ENCODE peak calls at places on chromosomes 6 and 20, in seven cellular contexts. O is suprapubic skin; U is CD8-positive, alpha-beta T cell; R is BE2C; M is ovary; C is kidney; X is breast epithelium. S is an unnamed sample. For H3K4me1, the result is how much of the 10 kb centered on the place peaks cover.

GRCh38 chr6:105759946-105760345 is 326.2 kb upstream of the PRDM1 start:
- DNase-seq in O (no peak), U (no peak), R (no peak), M (no peak), C (no peak), X (no peak), S (no peak)

GRCh38 chr20:20227013-20227571 is 140.8 kb upstream of the INSM1 start:
- DNase-seq in O (no peak), U (no peak), R (no peak), M (no peak), C (no peak), X (no peak), S (no peak)

GRCh38 chr20:1872456-1873183 is 22.6 kb upstream of the SIRPA start:
- DNase-seq in O (no peak), U (no peak), R (no peak), M (no peak), C (no peak), X (no peak), S (no peak)

GRCh38 chr6:42745083-42745637 is 743 bp downstream of the TBCC start:
- DNase-seq in O (no peak), U (peak), R (peak), M (peak), C (peak), X (peak), S (peak)

GRCh38 chr6:72411872-72412708 is 209.8 kb upstream of the KCNQ5 start:
- DNase-seq in O (no peak), U (peak), R (peak), M (peak), C (peak), X (peak), S (peak)

GRCh38 chr6:168404560-168404959 is 36.4 kb upstream of the SMOC2 start:
- DNase-seq in O (peak), U (no peak), R (no peak), M (no peak), C (no peak), X (no peak), S (no peak)

GRCh38 chr20:13800728-13801134 is 15.9 kb downstream of the NDUFAF5 start:
- DNase-seq in O (peak), U (no peak), R (peak), M (peak), C (peak), X (peak), S (peak)

GRCh38 chr20:22795897-22796296 is 211.5 kb upstream of the FOXA2 start:
- DNase-seq in O (peak), U (no peak), R (no peak), M (peak), C (no peak), X (peak), S (peak)

GRCh38 chr6:125792680-125793079 is 1.9 kb downstream of the NCOA7 start:
- DNase-seq in O (no peak), U (no peak), R (no peak), M (no peak), C (no peak), X (no peak), S (no peak)

GRCh38 chr6:143545976-143546547 is 34.5 kb upstream of the FUCA2 start:
- DNase-seq in O (no peak), U (no peak), R (no peak), M (no peak), C (no peak), X (no peak), S (no peak)

GRCh38 chr20:3162080-3162611 is 2.5 kb upstream of the FASTKD5 start:
- DNase-seq in O (no peak), U (no peak), R (no peak), M (no peak), C (peak), X (no peak), S (no peak)

GRCh38 chr20:2137552-2138201 is 36.0 kb downstream of the STK35 start:
- DNase-seq in O (no peak), U (no peak), R (no peak), M (no peak), C (no peak), X (no peak), S (no peak)

GRCh38 chr6:11044712-11045167 is 635 bp upstream of the ELOVL2 start:
- DNase-seq in O (no peak), U (no peak), R (no peak), M (no peak), C (no peak), X (no peak), S (no peak)

GRCh38 chr20:9344080-9344920 is 170.1 kb upstream of the LAMP5 start:
- DNase-seq in O (no peak), U (no peak), R (no peak), M (no peak), C (no peak), X (no peak), S (no peak)

GRCh38 chr6:19416811-19417210 is 420.4 kb upstream of the ID4 start:
- DNase-seq in O (no peak), U (no peak), R (no peak), M (no peak), C (no peak), X (no peak), S (no peak)

GRCh38 chr6:32148289-32148688 is 3.5 kb downstream of the PRRT1 start:
- DNase-seq in O (no peak), U (no peak), R (no peak), M (no peak), C (no peak), X (no peak), S (no peak)

GRCh38 chr6:158002951-158003853 is 21.5 kb downstream of the SYNJ2 start:
- DNase-seq in O (no peak), U (no peak), R (no peak), M (peak), C (no peak), X (peak), S (peak)

GRCh38 chr6:147941143-147941542 is 401.5 kb upstream of the SASH1 start:
- DNase-seq in O (no peak), U (no peak), R (no peak), M (no peak), C (no peak), X (no peak), S (no peak)

GRCh38 chr6:143698759-143699750 is 21.3 kb downstream of the PHACTR2 start:
- DNase-seq in O (no peak), U (no peak), R (no peak), M (no peak), C (no peak), X (no peak), S (no peak)

GRCh38 chr6:77466055-77467028 is 3.1 kb upstream of the HTR1B start:
- DNase-seq in O (no peak), U (no peak), R (peak), M (no peak), C (peak), X (no peak), S (peak)

GRCh38 chr6:7107578-7108195 is at the start of gene RREB1:
- DNase-seq in O (no peak), U (peak), R (peak), M (peak), C (peak), X (peak), S (peak)

GRCh38 chr6:144335315-144335861 is 50.3 kb downstream of the UTRN start:
- DNase-seq in O (no peak), U (no peak), R (no peak), M (no peak), C (no peak), X (no peak), S (no peak)

GRCh38 chr20:41003143-41003932 is 25.3 kb upstream of the TOP1 start:
- DNase-seq in O (peak), U (peak), R (no peak), M (peak), C (peak), X (peak), S (peak)

GRCh38 chr20:32336918-32337347 is 21.2 kb upstream of the ASXL1 start:
- DNase-seq in O (no peak), U (no peak), R (no peak), M (no peak), C (no peak), X (no peak), S (peak)

GRCh38 chr20:37228111-37228510 is 33.5 kb downstream of the GHRH start:
- DNase-seq in O (peak), U (no peak), R (no peak), M (no peak), C (no peak), X (no peak), S (no peak)

GRCh38 chr6:30720738-30721197 is 616 bp downstream of the TUBB start:
- DNase-seq in O (peak), U (peak), R (peak), M (peak), C (peak), X (peak), S (peak)

GRCh38 chr6:30719791-30720737 is at the start of gene TUBB:
- DNase-seq in O (peak), U (peak), R (peak), M (peak), C (peak), X (peak), S (peak)

GRCh38 chr6:30717129-30717844 is at the start of gene MDC1:
- DNase-seq in O (peak), U (peak), R (peak), M (peak), C (peak), X (peak), S (peak)

GRCh38 chr6:30721198-30722024 is 1.3 kb downstream of the TUBB start:
- DNase-seq in O (peak), U (peak), R (peak), M (peak), C (peak), X (peak), S (peak)

GRCh38 chr6:30719356-30719755 is 796 bp upstream of the TUBB start:
- DNase-seq in O (no peak), U (no peak), R (no peak), M (no peak), C (peak), X (no peak), S (peak)
- H3K4me1 ChIP-seq in O (half or more), U (under half), R (under half), M (under half), C (under half), X (under half), S (under half)

DNA sequence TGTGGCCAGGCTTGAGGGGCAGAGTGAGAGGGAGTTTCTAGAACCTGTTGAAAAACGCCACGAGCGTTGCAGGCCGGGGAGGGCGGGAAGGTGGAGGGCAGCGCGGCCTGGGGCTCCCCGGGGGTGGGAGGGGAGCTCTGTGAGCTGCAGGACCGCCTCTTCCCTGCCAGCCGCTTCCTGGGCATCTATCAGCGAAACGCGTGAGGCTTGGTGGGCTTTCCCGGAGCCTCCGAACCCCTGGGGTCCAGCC is 633 bp upstream of the BHLHE23 start:
- DNase-seq in O (no peak), U (no peak), R (no peak), M (no peak), C (no peak), X (no peak), S (no peak)
- H3K4me3 ChIP-seq in O (peak), U (peak), R (no peak), M (no peak), C (no peak), X (no peak), S (no peak)

GRCh38 chr6:138291849-138292181 is 73.5 kb upstream of the PBOV1 start:
- DNase-seq in O (no peak), U (no peak), R (no peak), M (no peak), C (no peak), X (no peak), S (no peak)

GRCh38 chr6:138291036-138291848 is 73.0 kb upstream of the PBOV1 start:
- DNase-seq in O (no peak), U (no peak), R (no peak), M (no peak), C (no peak), X (no peak), S (no peak)

GRCh38 chr6:138290563-138290962 is 72.3 kb upstream of the PBOV1 start:
- DNase-seq in O (no peak), U (no peak), R (no peak), M (no peak), C (no peak), X (no peak), S (no peak)

GRCh38 chr6:138287144-138287955 is 69.1 kb upstream of the PBOV1 start:
- DNase-seq in O (no peak), U (peak), R (no peak), M (no peak), C (no peak), X (peak), S (peak)

GRCh38 chr6:138289739-138290138 is 71.4 kb upstream of the PBOV1 start:
- DNase-seq in O (no peak), U (no peak), R (peak), M (no peak), C (no peak), X (no peak), S (no peak)
- TF ChIP-seq CTCF in O (no peak), U (no peak), R (peak), M (no peak), C (peak), X (no peak), S (no peak)

GRCh38 chr6:53512631-53513030 is 32.3 kb downstream of the GCLC start:
- DNase-seq in O (no peak), U (no peak), R (no peak), M (no peak), C (no peak), X (no peak), S (no peak)
- H3K4me1 ChIP-seq in O (under half), U (under half), R (under half), M (under half), C (under half), X (under half), S (under half)

GRCh38 chr6:15881150-15881549 is 218.3 kb upstream of the DTNBP1 start:
- DNase-seq in O (no peak), U (no peak), R (no peak), M (no peak), C (no peak), X (no peak), S (no peak)
- H3K4me3 ChIP-seq in O (no peak), U (no peak), R (no peak), M (no peak), C (no peak), X (no peak), S (no peak)